ENCODE peak calls at places on chromosomes 16 and 17, in eight cellular contexts. F, K, R, O, A, S, B and V are unnamed samples.

GRCh38 chr17:69268442-69269068 is 39.9 kb upstream of the ABCA10 start:
- DNase-seq in S (no peak), K (peak; percentile 76), B (no peak), O (no peak), A (no peak), F (no peak), R (no peak), V (no peak)

GRCh38 chr16:89308391-89309333 is 91.2 kb downstream of the ZNF778 start:
- DNase-seq in K (no peak), A (no peak), R (no peak), F (no peak), B (no peak), O (peak; percentile 74), S (peak; percentile 51), V (no peak)

GRCh38 chr17:15436399-15437369 is 30.7 kb downstream of the CDRT4 start:
- DNase-seq in B (no peak), O (peak; percentile 61), A (peak; percentile 62), S (peak; percentile 24), K (peak; percentile 50), F (peak; percentile 69), R (no peak), V (no peak)

GRCh38 chr17:49875690-49876089 is 27.8 kb upstream of the TAC4 start:
- DNase-seq in A (no peak), R (no peak), S (no peak), O (no peak), F (no peak), K (no peak), B (no peak), V (no peak)

GRCh38 chr16:22687031-22687530 is 126.9 kb upstream of the HS3ST2 start:
- DNase-seq in K (no peak), R (no peak), O (no peak), S (no peak), B (no peak), A (no peak), F (no peak), V (no peak)

GRCh38 chr17:45261577-45262515 is at the start of gene SPATA32:
- DNase-seq in R (peak; percentile 37), K (peak; percentile 45), B (peak; percentile 19), S (peak; percentile 59), O (no peak), A (no peak), F (no peak), V (peak; percentile 26)

GRCh38 chr17:30165960-30166359 is 49.3 kb downstream of the NSRP1 start:
- DNase-seq in F (no peak), A (no peak), S (no peak), B (no peak), O (peak; percentile 25), R (no peak), K (no peak), V (no peak)

GRCh38 chr17:3043737-3044365 is 19.6 kb downstream of the OR1D5 start:
- DNase-seq in R (no peak), B (no peak), K (no peak), F (no peak), S (no peak), A (no peak), O (peak; percentile 55), V (no peak)

GRCh38 chr16:85423186-85423550 is 190.0 kb upstream of the GSE1 start:
- DNase-seq in B (no peak), O (no peak), R (peak; percentile 8), F (no peak), A (no peak), S (no peak), K (no peak), V (no peak)

GRCh38 chr16:55836158-55836611 is 3.3 kb upstream of the CES1 start:
- DNase-seq in S (no peak), R (no peak), K (no peak), A (no peak), F (no peak), O (no peak), B (no peak), V (no peak)

GRCh38 chr17:75105269-75106080 is 4.3 kb upstream of the ARMC7 start:
- DNase-seq in K (peak; percentile 95), R (no peak), B (no peak), A (peak; percentile 51), S (no peak), F (peak; percentile 51), O (peak; percentile 68), V (no peak)

GRCh38 chr17:49471089-49471683 is 23.9 kb upstream of the NGFR start:
- DNase-seq in F (no peak), K (peak; percentile 59), A (no peak), S (no peak), R (no peak), O (no peak), B (no peak), V (no peak)

GRCh38 chr16:82016268-82016667 is 5.0 kb upstream of the SDR42E1 start:
- DNase-seq in A (no peak), F (peak; percentile 39), R (no peak), K (peak; percentile 84), B (no peak), O (peak; percentile 30), S (no peak), V (no peak)

GRCh38 chr17:62671553-62671952 is 44.1 kb downstream of the MRC2 start:
- DNase-seq in O (no peak), S (no peak), F (no peak), K (no peak), A (no peak), B (no peak), R (no peak), V (no peak)

GRCh38 chr16:4081577-4082021 is 34.6 kb downstream of the ADCY9 start:
- DNase-seq in O (no peak), S (peak; percentile 35), F (peak; percentile 10), R (no peak), K (no peak), B (no peak), A (peak; percentile 61), V (no peak)